ENCODE peak calls at places on chromosomes 5 and 9, in four cellular contexts. A is NCI-H526; J is EH; N is stimulated activated CD4-positive, alpha-beta T cell treated with anti-CD3 and anti-CD28 coated beads, Interleukin-15, amount 100 ng/mL, for 24 hours. L is an unnamed sample.

GRCh38 chr9:119968837-119969707 is 599.8 kb upstream of the BRINP1 start:
- DNase-seq in A (peak; percentile 57), J (peak; percentile 81), N (peak; percentile 68), L (peak; percentile 66)

GRCh38 chr9:112380102-112380581 is at the start of gene HSDL2:
- DNase-seq in A (peak; percentile 51), J (no peak), N (peak; percentile 46), L (peak; percentile 37)

GRCh38 chr9:121860213-121860612 is 208.8 kb downstream of the DAB2IP start:
- DNase-seq in A (no peak), J (no peak), N (no peak), L (no peak)

GRCh38 chr5:69217732-69218568 is 16.7 kb upstream of the CDK7 start:
- DNase-seq in A (peak; percentile 94), J (peak; percentile 94), N (peak; percentile 89), L (peak; percentile 89)

GRCh38 chr5:110702300-110702699 is 24.2 kb downstream of the TMEM232 start:
- DNase-seq in A (no peak), J (no peak), N (no peak), L (no peak)

GRCh38 chr9:123640792-123641222 is 284.8 kb downstream of the CRB2 start:
- DNase-seq in A (no peak), J (no peak), N (peak; percentile 12), L (no peak)

GRCh38 chr5:125348936-125349335 is 602.5 kb upstream of the ZNF608 start:
- DNase-seq in A (no peak), J (no peak), N (no peak), L (no peak)

GRCh38 chr9:73426226-73426625 is 274.6 kb downstream of the ANXA1 start:
- DNase-seq in A (no peak), J (no peak), N (no peak), L (peak; percentile 1)

GRCh38 chr5:91361790-91362189 is 21.3 kb downstream of the ARRDC3 start:
- DNase-seq in A (no peak), J (no peak), N (no peak), L (peak; percentile 43)

GRCh38 chr9:136228107-136228875 is 17.3 kb downstream of the QSOX2 start:
- DNase-seq in A (no peak), J (peak; percentile 83), N (peak; percentile 41), L (peak; percentile 32)

GRCh38 chr9:91978739-91979414 is 28.8 kb upstream of the ROR2 start:
- DNase-seq in A (peak; percentile 46), J (peak; percentile 93), N (no peak), L (peak; percentile 77)

GRCh38 chr9:115146581-115147021 is 28.6 kb upstream of the TNC start:
- DNase-seq in A (no peak), J (peak; percentile 98), N (no peak), L (peak; percentile 89)

GRCh38 chr5:43702815-43703214 is 99.8 kb downstream of the NNT start:
- DNase-seq in A (no peak), J (peak; percentile 25), N (no peak), L (peak; percentile 24)

GRCh38 chr9:68669189-68669588 is 35.9 kb upstream of the PIP5K1B start:
- DNase-seq in A (no peak), J (no peak), N (no peak), L (no peak)

GRCh38 chr5:102682102-102682647 is 72.9 kb upstream of the PAM start:
- DNase-seq in A (no peak), J (no peak), N (no peak), L (no peak)

GRCh38 chr9:38638881-38639576 is 18.6 kb upstream of the ANKRD18A start:
- DNase-seq in A (no peak), J (no peak), N (no peak), L (no peak)

GRCh38 chr5:100776244-100776643 is 126.8 kb downstream of the ST8SIA4 start:
- DNase-seq in A (no peak), J (peak; percentile 62), N (no peak), L (no peak)

GRCh38 chr5:902129-902916 is 9.6 kb downstream of the TRIP13 start:
- DNase-seq in A (no peak), J (no peak), N (no peak), L (no peak)

GRCh38 chr5:125181955-125182354 is 435.5 kb upstream of the ZNF608 start:
- DNase-seq in A (no peak), J (no peak), N (no peak), L (no peak)

GRCh38 chr5:149317281-149318048 is 27.8 kb upstream of the GRPEL2 start:
- DNase-seq in A (peak; percentile 65), J (peak; percentile 69), N (peak; percentile 33), L (peak; percentile 40)

GRCh38 chr5:34022131-34022705 is 14.4 kb upstream of the AMACR start:
- DNase-seq in A (no peak), J (peak; percentile 67), N (peak; percentile 60), L (peak; percentile 40)

GRCh38 chr9:29211681-29212589 is 1638.7 kb upstream of the C9orf72 start:
- DNase-seq in A (peak; percentile 67), J (no peak), N (peak; percentile 52), L (no peak)

GRCh38 chr9:36847781-36848673 is 186.0 kb downstream of the PAX5 start:
- DNase-seq in A (peak; percentile 92), J (no peak), N (no peak), L (no peak)

GRCh38 chr9:24657387-24657786 is 111.7 kb upstream of the IZUMO3 start:
- DNase-seq in A (no peak), J (no peak), N (no peak), L (no peak)